ENCODE peak calls at places on chromosomes 3 and 15, in ten cellular contexts. I is lung; D is GM23248; J is colonic mucosa; N is fibroblast of lung; P is naive thymus-derived CD4-positive, alpha-beta T cell; U is AG04450; W is A549; V is mammary epithelial cell; H is transverse colon. E is an unnamed sample.

GRCh38 chr3:23649502-23649901 is 156.3 kb upstream of the UBE2E1 start:
- DNase-seq in V (no peak), N (no peak), P (no peak), W (no peak), D (no peak), U (no peak), I (no peak), H (no peak), J (no peak), E (no peak)

GRCh38 chr3:157282261-157283191 is 122.6 kb upstream of the CCNL1 start:
- DNase-seq in D (peak), N (peak), I (no peak), H (no peak), V (peak), U (peak), J (no peak), P (no peak), W (no peak), E (no peak)

GRCh38 chr3:122912772-122913538 is 114.6 kb downstream of the SEMA5B start:
- DNase-seq in V (no peak), I (no peak), D (no peak), P (no peak), J (no peak), N (no peak), W (no peak), H (no peak), U (no peak), E (no peak)

GRCh38 chr15:79089890-79090486 is 592 bp downstream of the RASGRF1 start:
- DNase-seq in I (no peak), J (no peak), H (no peak), D (no peak), U (no peak), N (no peak), P (no peak), W (peak), V (peak), E (no peak)

GRCh38 chr3:35224571-35225280 is 414.6 kb upstream of the ARPP21 start:
- DNase-seq in H (no peak), V (no peak), U (no peak), J (no peak), N (peak), W (no peak), I (no peak), D (no peak), P (no peak), E (no peak)

GRCh38 chr3:150216866-150217600 is 191.1 kb upstream of the TSC22D2 start:
- DNase-seq in W (no peak), D (no peak), J (no peak), H (no peak), U (no peak), N (no peak), I (no peak), V (peak), P (no peak), E (no peak)

GRCh38 chr3:134299185-134299887 is 48.7 kb upstream of the RYK start:
- DNase-seq in H (no peak), P (no peak), I (no peak), J (no peak), N (peak), U (no peak), D (peak), V (peak), W (no peak), E (no peak)

GRCh38 chr15:63308947-63309346 is 31.5 kb downstream of the APH1B start:
- DNase-seq in V (no peak), U (no peak), D (no peak), P (no peak), I (no peak), N (no peak), W (no peak), J (no peak), H (no peak), E (no peak)

GRCh38 chr15:66718220-66718988 is 16.4 kb downstream of the SMAD6 start:
- DNase-seq in H (no peak), P (no peak), I (no peak), N (no peak), W (no peak), V (no peak), U (no peak), J (no peak), D (no peak), E (no peak)

GRCh38 chr3:123161167-123161566 is 40.6 kb upstream of the SEC22A start:
- DNase-seq in H (no peak), V (no peak), P (no peak), J (no peak), N (no peak), W (peak), I (no peak), D (no peak), U (no peak), E (no peak)

GRCh38 chr15:81163961-81164800 is 30.1 kb downstream of the CFAP161 start:
- DNase-seq in H (no peak), U (peak), V (peak), D (peak), W (peak), I (no peak), J (no peak), P (no peak), N (peak), E (no peak)

GRCh38 chr3:50410593-50411139 is 51.3 kb upstream of the TMEM115 start:
- DNase-seq in P (no peak), I (no peak), U (no peak), H (no peak), J (no peak), W (no peak), V (no peak), D (no peak), N (no peak), E (no peak)

GRCh38 chr3:189355481-189356201 is 183.9 kb downstream of the TPRG1 start:
- DNase-seq in D (peak), U (peak), N (peak), J (peak), W (peak), I (no peak), H (peak), V (peak), P (peak), E (no peak)

GRCh38 chr15:95734422-95735316 is 595.8 kb upstream of the NR2F2 start:
- DNase-seq in U (no peak), I (no peak), P (peak), J (no peak), W (no peak), H (no peak), V (peak), N (peak), D (no peak), E (no peak)

GRCh38 chr15:101152914-101153313 is 98.9 kb downstream of the CHSY1 start:
- DNase-seq in I (no peak), H (no peak), J (no peak), U (no peak), N (no peak), V (no peak), W (peak), D (no peak), P (no peak), E (peak)

GRCh38 chr15:101458908-101459578 is 30.5 kb downstream of the PCSK6 start:
- DNase-seq in U (no peak), D (no peak), I (no peak), J (no peak), W (no peak), V (no peak), N (no peak), H (no peak), P (no peak), E (no peak)

GRCh38 chr15:65937476-65937875 is 68.2 kb downstream of the RAB11A start:
- DNase-seq in I (peak), W (no peak), P (no peak), U (no peak), J (no peak), N (peak), D (peak), H (no peak), V (no peak), E (no peak)

GRCh38 chr15:97955040-97955439 is 5.5 kb upstream of the ARRDC4 start:
- DNase-seq in D (no peak), I (no peak), J (peak), U (no peak), P (no peak), H (peak), N (no peak), V (no peak), W (no peak), E (no peak)

GRCh38 chr15:25179673-25180511 is 225.1 kb downstream of the SNRPN start:
- DNase-seq in I (no peak), W (no peak), H (peak), V (no peak), P (no peak), U (no peak), N (no peak), J (no peak), D (no peak), E (no peak)

GRCh38 chr3:176930942-176931341 is 266.3 kb downstream of the TBL1XR1 start:
- DNase-seq in V (no peak), W (no peak), N (no peak), J (no peak), P (no peak), D (no peak), H (no peak), I (no peak), U (no peak), E (no peak)

GRCh38 chr3:183435701-183436100 is 7.3 kb upstream of the MCF2L2 start:
- DNase-seq in V (no peak), U (no peak), W (no peak), H (no peak), N (no peak), J (no peak), D (no peak), P (no peak), I (no peak), E (no peak)

GRCh38 chr3:30632065-30632464 is 25.7 kb downstream of the TGFBR2 start:
- DNase-seq in D (peak), H (no peak), J (no peak), W (no peak), I (no peak), U (no peak), N (no peak), P (no peak), V (no peak), E (no peak)

GRCh38 chr3:128060473-128061381 is 8.5 kb downstream of the SEC61A1 start:
- DNase-seq in D (peak), U (peak), P (no peak), V (peak), N (peak), I (no peak), W (no peak), H (no peak), J (no peak), E (no peak)

GRCh38 chr15:49423021-49423420 is at the start of gene FGF7:
- DNase-seq in W (no peak), J (no peak), I (no peak), N (peak), P (no peak), H (no peak), D (peak), V (no peak), U (peak), E (no peak)

GRCh38 chr3:17801131-17801530 is 58.7 kb upstream of the TBC1D5 start:
- DNase-seq in H (no peak), U (no peak), P (no peak), J (no peak), D (no peak), N (no peak), V (no peak), I (no peak), W (no peak), E (no peak)

GRCh38 chr15:76340802-76341365 is 4.3 kb downstream of the ISL2 start:
- DNase-seq in W (no peak), H (peak), V (no peak), I (no peak), J (peak), U (no peak), D (peak), N (no peak), P (peak), E (no peak)

GRCh38 chr15:78155355-78155939 is 6.3 kb downstream of the IDH3A start:
- DNase-seq in J (no peak), P (no peak), W (no peak), V (no peak), I (no peak), U (no peak), H (no peak), D (no peak), N (no peak), E (no peak)

GRCh38 chr3:63984391-63984790 is 38.9 kb downstream of the PSMD6 start:
- DNase-seq in W (no peak), D (no peak), U (no peak), N (no peak), V (no peak), P (no peak), I (no peak), H (no peak), J (no peak), E (no peak)

GRCh38 chr3:140273542-140274195 is 338.7 kb downstream of the CLSTN2 start:
- DNase-seq in P (no peak), V (peak), I (no peak), J (no peak), W (no peak), U (no peak), H (no peak), D (peak), N (peak), E (no peak)

GRCh38 chr15:78306176-78306774 is 6.9 kb upstream of the SKIC8 start:
- DNase-seq in V (no peak), N (peak), J (no peak), U (peak), D (peak), H (no peak), I (no peak), W (no peak), P (no peak), E (no peak)

GRCh38 chr3:184465883-184466412 is 86.1 kb downstream of the CHRD start:
- DNase-seq in J (no peak), I (no peak), N (no peak), P (no peak), W (no peak), U (no peak), V (no peak), D (peak), H (no peak), E (no peak)

GRCh38 chr3:13808576-13808975 is 71.3 kb downstream of the WNT7A start:
- DNase-seq in H (no peak), P (no peak), W (no peak), U (no peak), J (no peak), N (no peak), I (no peak), D (no peak), V (no peak), E (no peak)

GRCh38 chr15:101570238-101570637 is 80.7 kb upstream of the PCSK6 start:
- DNase-seq in N (no peak), H (no peak), W (no peak), V (peak), D (peak), P (no peak), J (no peak), U (no peak), I (no peak), E (no peak)

GRCh38 chr3:109023656-109024254 is 70.1 kb upstream of the GUCA1C start:
- DNase-seq in D (peak), V (peak), U (peak), I (no peak), W (peak), J (peak), H (peak), P (peak), N (peak), E (no peak)

DNA sequence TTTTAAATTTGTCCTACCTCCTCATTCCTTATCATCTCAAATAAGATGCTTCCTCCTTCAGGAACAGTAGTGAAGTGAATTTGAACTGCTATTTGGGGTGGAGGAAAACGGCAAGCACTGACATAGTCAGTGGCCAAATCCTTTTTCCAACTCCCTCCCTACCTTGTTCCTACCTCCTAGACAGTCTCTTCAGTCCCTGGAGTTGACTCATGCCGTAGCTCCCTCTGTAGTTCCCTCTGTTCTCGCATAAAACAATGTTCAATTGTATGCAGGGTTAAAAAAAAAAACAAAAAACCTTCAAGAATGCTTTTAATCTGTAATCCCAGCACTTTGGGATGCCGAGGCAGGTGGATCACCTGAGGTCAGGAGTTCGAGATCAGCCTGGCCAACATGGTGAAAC is 1.4 kb downstream of the UBR1 start:
- DNase-seq in I (no peak), U (no peak), P (no peak), J (no peak), D (peak), N (peak), V (peak), W (no peak), H (no peak), E (no peak)
- H3K4me3 ChIP-seq in I (no peak), U (peak), P (peak), J (no peak), D (peak), N (peak), V (peak), W (peak), H (peak), E (no peak)

DNA sequence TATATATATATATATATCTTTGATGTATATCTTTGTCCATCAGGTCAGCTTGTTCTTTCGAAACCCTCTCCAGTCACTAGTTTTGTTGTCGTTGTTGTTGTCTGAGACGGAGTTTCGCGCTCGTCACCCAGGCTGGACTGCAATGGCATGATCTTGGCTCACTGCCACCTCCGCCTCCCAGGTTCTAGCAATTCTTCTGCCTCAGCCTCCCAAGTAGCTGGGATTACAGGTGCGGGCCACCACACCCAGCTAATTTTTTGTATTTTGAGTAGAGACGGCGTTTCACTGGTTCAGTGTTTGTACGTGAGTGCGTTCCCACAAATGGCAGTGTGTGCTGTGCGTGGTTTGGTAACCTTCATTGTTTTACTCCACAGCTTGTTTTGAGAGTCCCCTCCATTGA is 51.7 kb downstream of the ZDHHC19 start:
- DNase-seq in W (no peak), U (no peak), H (no peak), N (no peak), D (no peak), I (no peak), J (no peak), P (no peak), V (no peak), E (no peak)
- H3K27ac ChIP-seq in W (no peak), U (no peak), H (peak), N (no peak), D (no peak), I (peak), J (no peak), P (no peak), V (no peak), E (no peak)

GRCh38 chr15:67832965-67833503 is 6.8 kb downstream of the RNU6-1 start:
- DNase-seq in H (no peak), J (no peak), W (no peak), N (no peak), U (no peak), D (no peak), V (no peak), P (no peak), I (no peak), E (no peak)
- H3K4me3 ChIP-seq in H (peak), J (no peak), W (no peak), N (peak), U (peak), D (no peak), V (no peak), P (peak), I (no peak), E (no peak)

GRCh38 chr3:125316949-125317348 is 58.2 kb downstream of the ZNF148 start:
- DNase-seq in H (no peak), V (no peak), I (no peak), U (no peak), N (no peak), W (no peak), P (no peak), D (no peak), J (no peak), E (no peak)

GRCh38 chr3:125317761-125318496 is 57.2 kb downstream of the ZNF148 start:
- DNase-seq in I (no peak), D (peak), J (no peak), P (no peak), V (peak), W (no peak), N (peak), U (no peak), H (no peak), E (no peak)

GRCh38 chr3:125319765-125320164 is 55.4 kb downstream of the ZNF148 start:
- DNase-seq in H (no peak), P (no peak), J (no peak), D (no peak), U (no peak), V (no peak), N (no peak), W (no peak), I (no peak), E (no peak)

GRCh38 chr3:125318497-125318847 is 56.7 kb downstream of the ZNF148 start:
- DNase-seq in N (no peak), D (no peak), W (no peak), V (no peak), H (no peak), P (no peak), J (no peak), U (no peak), I (no peak), E (no peak)

GRCh38 chr3:125318859-125319258 is 56.3 kb downstream of the ZNF148 start:
- DNase-seq in P (no peak), W (no peak), H (no peak), V (no peak), N (no peak), I (no peak), U (no peak), D (no peak), J (no peak), E (no peak)
- H3K27ac ChIP-seq in P (no peak), W (no peak), H (no peak), V (no peak), N (no peak), I (no peak), U (no peak), D (no peak), J (no peak), E (no peak)

DNA sequence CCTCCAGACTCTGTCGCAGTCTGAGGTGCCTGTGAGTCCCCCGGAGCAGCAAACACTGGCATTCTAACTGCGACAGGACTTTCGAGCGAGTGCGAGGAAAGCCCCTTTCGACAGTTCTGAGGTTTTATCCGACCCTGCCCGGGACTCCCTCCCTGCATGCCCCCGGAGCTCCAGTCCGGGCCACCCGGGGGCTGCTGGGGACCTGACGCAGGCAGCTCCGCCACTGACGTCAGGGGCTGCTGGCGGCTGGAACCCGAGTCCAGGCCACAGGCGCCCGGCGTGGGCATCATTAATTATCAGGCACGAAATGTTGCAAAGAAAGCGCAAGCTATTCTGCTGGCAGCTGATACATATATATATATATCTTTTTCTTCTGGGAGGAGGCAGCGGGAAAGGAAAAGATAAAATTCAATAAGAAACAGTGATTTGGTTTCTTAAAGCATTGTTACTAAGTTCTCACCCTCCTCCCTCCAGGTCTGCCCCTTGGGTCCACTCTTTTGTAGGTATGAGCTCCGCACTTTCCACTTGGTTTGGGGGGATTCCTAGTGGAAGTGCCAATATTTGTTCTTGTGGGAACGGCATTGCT is 15.3 kb downstream of the ZIC1 start:
- DNase-seq in V (no peak), J (no peak), U (no peak), W (no peak), P (no peak), D (no peak), I (no peak), H (no peak), N (no peak), E (no peak)
- H3K4me3 ChIP-seq in V (no peak), J (no peak), U (no peak), W (no peak), P (no peak), D (no peak), I (no peak), H (no peak), N (no peak), E (peak)

E was measured in iPS DF 6.9.